ENCODE peak calls at places on chromosome 7, in five cellular contexts. One of them, this sample, is unnamed.

GRCh38 chr7:105473163-105473562 is 48.9 kb downstream of the PUS7 start:
- DNase-seq in fibroblast of pulmonary artery: peak
- DNase-seq in endothelial cell: no peak
- DNase-seq in dorsolateral prefrontal cortex: no peak
- DNase-seq in Panc1: no peak
- DNase-seq in this sample: no peak

GRCh38 chr7:30511973-30512662 is 7.5 kb upstream of the GGCT start:
- DNase-seq in Panc1: no peak
- DNase-seq in fibroblast of pulmonary artery: no peak
- DNase-seq in endothelial cell: no peak
- DNase-seq in dorsolateral prefrontal cortex: no peak
- DNase-seq in this sample: no peak

GRCh38 chr7:29005829-29006228 is 47.7 kb upstream of the TRIL start:
- DNase-seq in fibroblast of pulmonary artery: peak
- DNase-seq in Panc1: no peak
- DNase-seq in endothelial cell: no peak
- DNase-seq in dorsolateral prefrontal cortex: no peak
- DNase-seq in this sample: no peak

GRCh38 chr7:151550601-151551286 is 31.0 kb upstream of the RHEB start:
- DNase-seq in dorsolateral prefrontal cortex: no peak
- DNase-seq in fibroblast of pulmonary artery: peak
- DNase-seq in Panc1: no peak
- DNase-seq in endothelial cell: no peak
- DNase-seq in this sample: no peak

GRCh38 chr7:76236226-76236625 is 34.5 kb downstream of the SRRM3 start:
- DNase-seq in Panc1: no peak
- DNase-seq in dorsolateral prefrontal cortex: no peak
- DNase-seq in endothelial cell: no peak
- DNase-seq in fibroblast of pulmonary artery: no peak
- DNase-seq in this sample: no peak

GRCh38 chr7:142063551-142064442 is 47.7 kb upstream of the MGAM2 start:
- DNase-seq in endothelial cell: no peak
- DNase-seq in Panc1: no peak
- DNase-seq in fibroblast of pulmonary artery: no peak
- DNase-seq in dorsolateral prefrontal cortex: no peak
- DNase-seq in this sample: no peak

GRCh38 chr7:33093266-33093665 is 15.9 kb downstream of the RP9 start:
- DNase-seq in dorsolateral prefrontal cortex: no peak
- DNase-seq in fibroblast of pulmonary artery: no peak
- DNase-seq in Panc1: no peak
- DNase-seq in endothelial cell: no peak
- DNase-seq in this sample: no peak

GRCh38 chr7:112939589-112940313 is 146.9 kb downstream of the GPR85 start:
- DNase-seq in endothelial cell: peak
- DNase-seq in Panc1: peak
- DNase-seq in fibroblast of pulmonary artery: peak
- DNase-seq in dorsolateral prefrontal cortex: peak
- DNase-seq in this sample: peak

GRCh38 chr7:51543801-51544553 is 227.4 kb upstream of the COBL start:
- DNase-seq in endothelial cell: no peak
- DNase-seq in dorsolateral prefrontal cortex: no peak
- DNase-seq in Panc1: no peak
- DNase-seq in fibroblast of pulmonary artery: no peak
- DNase-seq in this sample: no peak

GRCh38 chr7:125316451-125316850 is 386.8 kb upstream of the POT1 start:
- DNase-seq in Panc1: peak
- DNase-seq in dorsolateral prefrontal cortex: no peak
- DNase-seq in endothelial cell: peak
- DNase-seq in fibroblast of pulmonary artery: peak
- DNase-seq in this sample: no peak

GRCh38 chr7:97871659-97872024 is 566 bp downstream of the ASNS start:
- DNase-seq in fibroblast of pulmonary artery: no peak
- DNase-seq in Panc1: no peak
- DNase-seq in endothelial cell: no peak
- DNase-seq in dorsolateral prefrontal cortex: no peak
- DNase-seq in this sample: no peak

GRCh38 chr7:835021-835420 is 2.7 kb downstream of the SUN1 start:
- DNase-seq in fibroblast of pulmonary artery: no peak
- DNase-seq in dorsolateral prefrontal cortex: no peak
- DNase-seq in Panc1: no peak
- DNase-seq in endothelial cell: no peak
- DNase-seq in this sample: no peak

GRCh38 chr7:45592230-45592991 is 18.2 kb downstream of the ADCY1 start:
- DNase-seq in Panc1: no peak
- DNase-seq in endothelial cell: no peak
- DNase-seq in fibroblast of pulmonary artery: no peak
- DNase-seq in dorsolateral prefrontal cortex: peak
- DNase-seq in this sample: no peak

GRCh38 chr7:71454981-71455380 is 323.0 kb downstream of the GALNT17 start:
- DNase-seq in Panc1: no peak
- DNase-seq in dorsolateral prefrontal cortex: no peak
- DNase-seq in endothelial cell: no peak
- DNase-seq in fibroblast of pulmonary artery: no peak
- DNase-seq in this sample: no peak

GRCh38 chr7:37110641-37111421 is 337.8 kb downstream of the ELMO1 start:
- DNase-seq in endothelial cell: no peak
- DNase-seq in dorsolateral prefrontal cortex: no peak
- DNase-seq in fibroblast of pulmonary artery: no peak
- DNase-seq in Panc1: no peak
- DNase-seq in this sample: no peak

GRCh38 chr7:127943541-127944521 is 87.4 kb downstream of the LRRC4 start:
- DNase-seq in Panc1: no peak
- DNase-seq in dorsolateral prefrontal cortex: peak
- DNase-seq in fibroblast of pulmonary artery: peak
- DNase-seq in endothelial cell: no peak
- DNase-seq in this sample: no peak

GRCh38 chr7:6392712-6393666 is 54.8 kb downstream of the DAGLB start:
- DNase-seq in dorsolateral prefrontal cortex: no peak
- DNase-seq in endothelial cell: no peak
- DNase-seq in fibroblast of pulmonary artery: peak
- DNase-seq in Panc1: no peak
- DNase-seq in this sample: peak

GRCh38 chr7:158052381-158053095 is 535.1 kb downstream of the PTPRN2 start:
- DNase-seq in Panc1: no peak
- DNase-seq in dorsolateral prefrontal cortex: no peak
- DNase-seq in endothelial cell: no peak
- DNase-seq in fibroblast of pulmonary artery: no peak
- DNase-seq in this sample: no peak

GRCh38 chr7:154842608-154843007 is 160.3 kb downstream of the PAXIP1 start:
- DNase-seq in Panc1: no peak
- DNase-seq in fibroblast of pulmonary artery: no peak
- DNase-seq in dorsolateral prefrontal cortex: no peak
- DNase-seq in endothelial cell: no peak
- DNase-seq in this sample: no peak

GRCh38 chr7:19116121-19117080 is 1.0 kb downstream of the TWIST1 start:
- DNase-seq in dorsolateral prefrontal cortex: no peak
- DNase-seq in Panc1: no peak
- DNase-seq in endothelial cell: peak
- DNase-seq in fibroblast of pulmonary artery: peak
- DNase-seq in this sample: no peak

GRCh38 chr7:30880941-30881340 is 30.7 kb upstream of the AQP1 start:
- DNase-seq in Panc1: no peak
- DNase-seq in fibroblast of pulmonary artery: no peak
- DNase-seq in dorsolateral prefrontal cortex: no peak
- DNase-seq in endothelial cell: no peak
- DNase-seq in this sample: no peak

GRCh38 chr7:104552102-104552501 is 223.7 kb downstream of the LHFPL3 start:
- DNase-seq in fibroblast of pulmonary artery: peak
- DNase-seq in endothelial cell: peak
- DNase-seq in Panc1: no peak
- DNase-seq in dorsolateral prefrontal cortex: no peak
- DNase-seq in this sample: peak

GRCh38 chr7:77266162-77266807 is 66.7 kb upstream of the FGL2 start:
- DNase-seq in dorsolateral prefrontal cortex: no peak
- DNase-seq in fibroblast of pulmonary artery: peak
- DNase-seq in Panc1: no peak
- DNase-seq in endothelial cell: no peak
- DNase-seq in this sample: no peak

GRCh38 chr7:75642810-75643486 is 95.8 kb downstream of the HIP1 start:
- DNase-seq in Panc1: peak
- DNase-seq in dorsolateral prefrontal cortex: no peak
- DNase-seq in fibroblast of pulmonary artery: peak
- DNase-seq in endothelial cell: peak
- DNase-seq in this sample: no peak

GRCh38 chr7:102216573-102217314 is 69.9 kb upstream of the SH2B2 start:
- DNase-seq in endothelial cell: no peak
- DNase-seq in fibroblast of pulmonary artery: peak
- DNase-seq in dorsolateral prefrontal cortex: no peak
- DNase-seq in Panc1: no peak
- DNase-seq in this sample: no peak

GRCh38 chr7:128705891-128706333 is 33.2 kb upstream of the CALU start:
- DNase-seq in dorsolateral prefrontal cortex: no peak
- DNase-seq in Panc1: no peak
- DNase-seq in fibroblast of pulmonary artery: peak
- DNase-seq in endothelial cell: no peak
- DNase-seq in this sample: no peak

DNA sequence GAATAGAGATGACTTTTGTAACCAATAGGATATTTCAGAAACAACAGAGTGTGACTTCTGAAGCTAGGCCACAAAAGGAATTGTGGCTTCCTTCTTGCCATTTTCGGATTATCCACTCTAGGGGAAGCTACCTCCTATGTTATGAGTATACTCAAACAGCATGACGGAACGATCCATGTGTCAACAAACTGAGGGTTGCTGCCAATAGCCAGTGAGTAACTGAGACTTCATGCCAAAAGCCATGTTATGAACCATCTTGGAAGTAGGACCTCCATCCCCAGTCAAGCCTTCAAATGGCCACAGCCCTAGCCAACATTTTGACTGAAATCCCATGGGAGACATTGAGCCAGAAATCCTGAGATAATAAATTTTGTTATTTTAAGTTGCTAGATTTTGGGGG is 69.0 kb upstream of the IL6 start:
- DNase-seq in dorsolateral prefrontal cortex: no peak
- DNase-seq in Panc1: no peak
- DNase-seq in fibroblast of pulmonary artery: no peak
- DNase-seq in endothelial cell: no peak
- DNase-seq in this sample: no peak
- TF ChIP-seq CTCF in dorsolateral prefrontal cortex: no peak
- TF ChIP-seq CTCF in Panc1: no peak
- TF ChIP-seq CTCF in fibroblast of pulmonary artery: no peak
- TF ChIP-seq CTCF in endothelial cell: no peak
- TF ChIP-seq CTCF in this sample: no peak

GRCh38 chr7:134446446-134446845 is 12.5 kb downstream of the AKR1B1 start:
- DNase-seq in endothelial cell: no peak
- DNase-seq in fibroblast of pulmonary artery: no peak
- DNase-seq in Panc1: no peak
- DNase-seq in dorsolateral prefrontal cortex: no peak
- DNase-seq in this sample: no peak

GRCh38 chr7:134444961-134445315 is 14.0 kb downstream of the AKR1B1 start:
- DNase-seq in dorsolateral prefrontal cortex: no peak
- DNase-seq in fibroblast of pulmonary artery: no peak
- DNase-seq in Panc1: no peak
- DNase-seq in endothelial cell: no peak
- DNase-seq in this sample: no peak

GRCh38 chr7:134443396-134444070 is 15.4 kb downstream of the AKR1B1 start:
- DNase-seq in Panc1: no peak
- DNase-seq in endothelial cell: no peak
- DNase-seq in dorsolateral prefrontal cortex: no peak
- DNase-seq in fibroblast of pulmonary artery: no peak
- DNase-seq in this sample: no peak

GRCh38 chr7:134442441-134443220 is 16.3 kb downstream of the AKR1B1 start:
- DNase-seq in fibroblast of pulmonary artery: no peak
- DNase-seq in endothelial cell: no peak
- DNase-seq in dorsolateral prefrontal cortex: no peak
- DNase-seq in Panc1: no peak
- DNase-seq in this sample: no peak

GRCh38 chr7:134444198-134444960 is 14.5 kb downstream of the AKR1B1 start:
- DNase-seq in fibroblast of pulmonary artery: no peak
- DNase-seq in dorsolateral prefrontal cortex: peak
- DNase-seq in Panc1: no peak
- DNase-seq in endothelial cell: no peak
- DNase-seq in this sample: no peak
- TF ChIP-seq CTCF in fibroblast of pulmonary artery: no peak
- TF ChIP-seq CTCF in dorsolateral prefrontal cortex: peak
- TF ChIP-seq CTCF in Panc1: no peak
- TF ChIP-seq CTCF in endothelial cell: no peak
- TF ChIP-seq CTCF in this sample: no peak

GRCh38 chr7:56110611-56111010 is 4.3 kb upstream of the CHCHD2 start:
- DNase-seq in dorsolateral prefrontal cortex: no peak
- DNase-seq in fibroblast of pulmonary artery: no peak
- DNase-seq in endothelial cell: no peak
- DNase-seq in Panc1: no peak
- DNase-seq in this sample: no peak

GRCh38 chr7:56105508-56105907 is 768 bp downstream of the CHCHD2 start:
- DNase-seq in endothelial cell: no peak
- DNase-seq in fibroblast of pulmonary artery: peak
- DNase-seq in dorsolateral prefrontal cortex: no peak
- DNase-seq in Panc1: peak
- DNase-seq in this sample: no peak

GRCh38 chr7:56107954-56108258 is 1.6 kb upstream of the CHCHD2 start:
- DNase-seq in dorsolateral prefrontal cortex: no peak
- DNase-seq in Panc1: no peak
- DNase-seq in endothelial cell: no peak
- DNase-seq in fibroblast of pulmonary artery: no peak
- DNase-seq in this sample: no peak

DNA sequence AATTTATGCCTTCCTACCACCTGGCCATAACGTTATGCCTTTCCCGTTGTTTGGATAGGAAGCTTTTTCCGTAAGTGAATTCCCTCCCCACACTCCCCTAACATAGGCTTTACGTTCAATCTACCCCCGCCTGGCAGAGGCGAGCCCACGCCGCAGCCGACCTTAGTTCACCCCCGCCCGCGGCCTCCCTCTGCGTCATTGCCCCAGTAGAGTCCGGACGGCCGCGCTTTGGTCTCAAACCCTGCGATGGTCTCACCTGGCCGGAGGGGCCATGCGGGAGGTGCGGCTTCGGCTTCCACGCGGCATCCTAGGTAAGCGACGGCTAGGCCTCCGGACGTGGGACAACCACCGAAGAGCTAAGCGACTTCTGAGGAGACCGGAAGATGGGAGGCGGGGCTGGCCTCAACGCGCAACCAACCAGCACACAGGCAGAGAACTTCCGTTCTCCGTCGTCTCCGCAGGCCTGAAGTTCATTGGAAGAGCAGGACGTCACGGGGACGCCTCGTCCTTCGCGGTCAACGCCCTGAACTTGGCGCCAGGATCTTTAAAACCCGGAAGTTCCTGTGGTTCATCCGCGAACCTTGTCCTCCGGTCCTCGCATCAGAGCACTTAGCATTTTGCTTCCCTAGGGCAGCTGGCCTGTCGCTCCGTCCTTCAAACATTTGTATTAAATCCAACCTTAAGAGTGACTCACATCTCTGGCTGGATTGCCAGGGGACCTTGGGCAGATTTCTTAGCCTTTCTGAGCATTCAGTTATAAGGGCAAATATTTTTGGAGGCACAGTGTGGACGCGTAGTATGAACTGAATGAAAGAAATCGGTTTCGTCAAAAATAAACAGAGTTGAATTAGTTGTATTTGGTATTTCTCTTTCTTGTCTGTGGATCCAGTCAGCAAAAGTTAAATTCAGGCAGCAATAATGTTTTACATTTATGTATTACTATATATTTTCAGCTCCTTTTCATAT is at the start of gene CHCHD2:
- DNase-seq in endothelial cell: no peak
- DNase-seq in fibroblast of pulmonary artery: peak
- DNase-seq in Panc1: peak
- DNase-seq in dorsolateral prefrontal cortex: peak
- DNase-seq in this sample: peak
- TF ChIP-seq CTCF in endothelial cell: no peak
- TF ChIP-seq CTCF in fibroblast of pulmonary artery: no peak
- TF ChIP-seq CTCF in Panc1: no peak
- TF ChIP-seq CTCF in dorsolateral prefrontal cortex: no peak
- TF ChIP-seq CTCF in this sample: no peak

GRCh38 chr7:80159802-80160201 is 25.2 kb downstream of the GNAI1 start:
- DNase-seq in endothelial cell: no peak
- DNase-seq in fibroblast of pulmonary artery: no peak
- DNase-seq in dorsolateral prefrontal cortex: no peak
- DNase-seq in Panc1: no peak
- DNase-seq in this sample: no peak
- TF ChIP-seq CTCF in endothelial cell: no peak
- TF ChIP-seq CTCF in fibroblast of pulmonary artery: no peak
- TF ChIP-seq CTCF in dorsolateral prefrontal cortex: no peak
- TF ChIP-seq CTCF in Panc1: no peak
- TF ChIP-seq CTCF in this sample: no peak

This sample was measured in omental fat pad.